ENCODE peak calls at places on chromosomes 1 and 21, in six cellular contexts. G, K, R, Y, D and A are unnamed samples. For H3K4me1, the result is how much of the 10 kb centered on the place peaks cover.

GRCh38 chr1:240027059-240027462 is 64.6 kb upstream of the FMN2 start:
- DNase-seq in G (no peak), K (no peak), R (no peak), Y (peak), D (no peak), A (no peak)

GRCh38 chr1:76190749-76191424 is 116.3 kb downstream of the ST6GALNAC3 start:
- DNase-seq in G (no peak), K (no peak), R (no peak), Y (no peak), D (no peak), A (no peak)

GRCh38 chr1:15430787-15431570 is 7.3 kb upstream of the CTRC start:
- DNase-seq in G (no peak), K (peak), R (peak), Y (peak), D (no peak), A (no peak)

GRCh38 chr1:24830680-24831272 is 85.5 kb downstream of the CLIC4 start:
- DNase-seq in G (no peak), K (no peak), R (no peak), Y (no peak), D (no peak), A (no peak)

GRCh38 chr1:32521165-32521564 is 18.1 kb upstream of the ZBTB8A start:
- DNase-seq in G (no peak), K (no peak), R (no peak), Y (no peak), D (no peak), A (no peak)

GRCh38 chr21:28675265-28676041 is 317.2 kb downstream of the LTN1 start:
- DNase-seq in G (peak), K (no peak), R (no peak), Y (no peak), D (no peak), A (no peak)

GRCh38 chr1:113320272-113320671 is 70.0 kb upstream of the MAGI3 start:
- DNase-seq in G (no peak), K (no peak), R (no peak), Y (no peak), D (no peak), A (no peak)

GRCh38 chr1:9315411-9316079 is 22.9 kb downstream of the SPSB1 start:
- DNase-seq in G (no peak), K (no peak), R (no peak), Y (no peak), D (no peak), A (no peak)

GRCh38 chr1:221397141-221397540 is 344.7 kb downstream of the DUSP10 start:
- DNase-seq in G (no peak), K (no peak), R (no peak), Y (no peak), D (no peak), A (no peak)

GRCh38 chr1:23801338-23801748 is 789 bp upstream of the GALE start:
- DNase-seq in G (no peak), K (no peak), R (peak), Y (peak), D (peak), A (no peak)

GRCh38 chr21:23725576-23725975 is 1881.7 kb downstream of the MRPL39 start:
- DNase-seq in G (no peak), K (no peak), R (no peak), Y (no peak), D (no peak), A (no peak)

GRCh38 chr1:40862008-40862863 is at the start of gene CITED4:
- DNase-seq in G (peak), K (peak), R (peak), Y (peak), D (peak), A (peak)
- TF ChIP-seq CTCF in G (no peak), K (peak), R (no peak), Y (peak), D (no peak), A (no peak)

DNA sequence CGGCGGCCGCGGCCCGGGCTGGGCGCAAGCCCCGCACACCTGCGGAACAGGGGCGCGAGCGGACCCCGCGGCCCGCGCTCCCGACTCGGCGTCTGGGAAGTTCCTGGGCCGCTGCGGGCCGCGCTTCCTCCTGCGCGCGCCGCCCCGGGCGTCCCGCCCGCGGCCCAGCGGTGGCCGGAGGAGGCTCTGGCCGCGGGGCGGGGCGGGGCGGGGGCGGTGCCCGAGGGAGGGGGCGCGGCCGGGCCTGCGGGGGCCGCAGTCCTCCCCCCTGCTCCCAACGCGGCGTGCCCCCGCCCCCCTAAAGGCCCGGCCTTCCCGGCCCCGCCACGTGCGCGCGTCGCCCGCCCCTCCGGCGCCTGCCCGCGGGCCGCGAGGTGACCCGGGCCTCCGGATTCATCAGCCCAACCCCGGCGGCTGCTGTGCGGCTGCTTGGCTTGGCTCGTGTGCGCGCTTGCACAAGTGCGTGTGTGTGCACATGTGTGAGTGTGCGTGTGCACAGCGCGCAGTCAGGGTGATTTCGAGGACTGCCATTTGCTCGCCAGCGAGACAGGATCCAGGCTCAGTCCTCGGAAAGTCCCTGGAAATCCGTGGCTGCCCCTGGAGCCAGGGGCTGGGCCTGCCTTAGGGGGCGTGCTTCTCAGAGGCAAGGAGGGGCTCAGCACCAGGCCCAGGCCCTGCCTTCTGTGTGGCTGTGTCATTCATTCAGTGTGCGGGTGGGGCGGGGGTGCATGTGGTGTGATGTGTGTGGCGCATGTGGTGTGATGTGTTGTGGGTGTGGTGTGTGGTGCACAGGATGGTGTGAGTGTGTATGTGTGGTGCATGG is at the start of gene C2CD2:
- DNase-seq in G (no peak), K (peak), R (peak), Y (peak), D (peak), A (no peak)
- TF ChIP-seq POLR2A in G (peak), K (peak), R (no peak), Y (no peak), D (peak), A (no peak)

GRCh38 chr1:201647722-201648065 is 108.8 kb downstream of the NAV1 start:
- DNase-seq in G (no peak), K (no peak), R (no peak), Y (no peak), D (no peak), A (no peak)

GRCh38 chr1:201646623-201647022 is 107.7 kb downstream of the NAV1 start:
- DNase-seq in G (no peak), K (no peak), R (no peak), Y (no peak), D (no peak), A (no peak)

GRCh38 chr1:201648066-201648910 is 109.4 kb downstream of the NAV1 start:
- DNase-seq in G (no peak), K (peak), R (peak), Y (peak), D (peak), A (no peak)

GRCh38 chr1:201645956-201646355 is 107.0 kb downstream of the NAV1 start:
- DNase-seq in G (no peak), K (no peak), R (no peak), Y (no peak), D (no peak), A (no peak)

GRCh38 chr1:201647094-201647493 is 108.2 kb downstream of the NAV1 start:
- DNase-seq in G (no peak), K (no peak), R (no peak), Y (no peak), D (no peak), A (no peak)
- H3K4me1 ChIP-seq in G (under half), K (under half), R (under half), Y (under half), D (under half), A (half or more)

GRCh38 chr1:208654241-208654640 is 410.1 kb upstream of the PLXNA2 start:
- DNase-seq in G (no peak), K (no peak), R (no peak), Y (peak), D (no peak), A (no peak)
- TF ChIP-seq CTCF in G (no peak), K (no peak), R (no peak), Y (peak), D (no peak), A (no peak)

GRCh38 chr1:179082308-179083030 is 599 bp downstream of the TOR3A start:
- DNase-seq in G (no peak), K (peak), R (peak), Y (peak), D (peak), A (no peak)
- TF ChIP-seq POLR2A in G (no peak), K (no peak), R (no peak), Y (no peak), D (no peak), A (no peak)

GRCh38 chr1:172698224-172698623 is 39.3 kb downstream of the FASLG start:
- DNase-seq in G (no peak), K (no peak), R (no peak), Y (no peak), D (no peak), A (no peak)
- H3K4me1 ChIP-seq in G (under half), K (under half), R (under half), Y (under half), D (under half), A (under half)

GRCh38 chr1:241985787-241986186 is 13.1 kb downstream of the MAP1LC3C start:
- DNase-seq in G (no peak), K (no peak), R (no peak), Y (peak), D (no peak), A (no peak)
- TF ChIP-seq CTCF in G (no peak), K (no peak), R (no peak), Y (peak), D (peak), A (peak)